ENCODE peak calls at places on chromosomes 7 and 10, in nine cellular contexts. N, F, I, T, C, P, Q, V and W are unnamed samples.

GRCh38 chr10:31467791-31468535 is 148.9 kb downstream of the ZEB1 start:
- DNase-seq in N (no peak), F (peak), I (peak), T (no peak), C (peak), P (peak), Q (no peak), V (no peak), W (peak)

GRCh38 chr10:86657011-86657395 is 2.7 kb downstream of the OPN4 start:
- DNase-seq in N (no peak), F (no peak), I (no peak), T (no peak), C (no peak), P (no peak), Q (no peak), V (no peak), W (no peak)

GRCh38 chr7:72152171-72153131 is 259.7 kb downstream of the CALN1 start:
- DNase-seq in N (no peak), F (no peak), I (no peak), T (no peak), C (peak), P (peak), Q (no peak), V (no peak), W (no peak)

GRCh38 chr10:87798082-87798481 is 19.9 kb downstream of the ATAD1 start:
- DNase-seq in N (no peak), F (no peak), I (no peak), T (no peak), C (no peak), P (no peak), Q (no peak), V (no peak), W (no peak)

GRCh38 chr7:65251851-65252620 is 121.6 kb upstream of the ZNF92 start:
- DNase-seq in N (no peak), F (peak), I (peak), T (no peak), C (peak), P (peak), Q (peak), V (peak), W (peak)

GRCh38 chr10:14327535-14327934 is 3.2 kb downstream of the FRMD4A start:
- DNase-seq in N (no peak), F (no peak), I (peak), T (no peak), C (no peak), P (peak), Q (no peak), V (no peak), W (no peak)

GRCh38 chr10:106107711-106108110 is 1056.8 kb downstream of the SORCS1 start:
- DNase-seq in N (no peak), F (peak), I (no peak), T (no peak), C (no peak), P (no peak), Q (no peak), V (no peak), W (no peak)

GRCh38 chr7:134722786-134723322 is 56.6 kb upstream of the CALD1 start:
- DNase-seq in N (no peak), F (no peak), I (no peak), T (no peak), C (no peak), P (no peak), Q (no peak), V (no peak), W (no peak)

GRCh38 chr10:16384064-16384463 is 52.7 kb upstream of the PTER start:
- DNase-seq in N (no peak), F (peak), I (no peak), T (no peak), C (no peak), P (peak), Q (no peak), V (no peak), W (no peak)

GRCh38 chr10:92239600-92240288 is 51.1 kb downstream of the CPEB3 start:
- DNase-seq in N (no peak), F (peak), I (peak), T (peak), C (peak), P (peak), Q (peak), V (peak), W (no peak)

GRCh38 chr7:151796871-151797270 is 80.0 kb downstream of the PRKAG2 start:
- DNase-seq in N (no peak), F (no peak), I (no peak), T (no peak), C (peak), P (no peak), Q (no peak), V (no peak), W (no peak)

GRCh38 chr7:13839063-13839462 is 150.4 kb downstream of the ETV1 start:
- DNase-seq in N (no peak), F (no peak), I (no peak), T (no peak), C (no peak), P (no peak), Q (no peak), V (no peak), W (no peak)

GRCh38 chr10:51667992-51668689 is 31.3 kb downstream of the CSTF2T start:
- DNase-seq in N (peak), F (no peak), I (peak), T (no peak), C (no peak), P (no peak), Q (no peak), V (no peak), W (no peak)

GRCh38 chr7:139828880-139829653 is at the start of gene TBXAS1:
- DNase-seq in N (no peak), F (no peak), I (no peak), T (no peak), C (peak), P (peak), Q (no peak), V (no peak), W (peak)

GRCh38 chr10:2968401-2968800 is 98.9 kb upstream of the PFKP start:
- DNase-seq in N (peak), F (peak), I (peak), T (no peak), C (no peak), P (no peak), Q (no peak), V (no peak), W (no peak)

GRCh38 chr7:79452495-79453265 is 787 bp downstream of the MAGI2 start:
- DNase-seq in N (no peak), F (peak), I (peak), T (no peak), C (no peak), P (peak), Q (peak), V (no peak), W (peak)

GRCh38 chr10:79360499-79361342 is 13.5 kb downstream of the PPIF start:
- DNase-seq in N (no peak), F (no peak), I (no peak), T (no peak), C (no peak), P (no peak), Q (no peak), V (no peak), W (no peak)

GRCh38 chr10:76456190-76456589 is 1024.8 kb downstream of the LRMDA start:
- DNase-seq in N (no peak), F (peak), I (no peak), T (no peak), C (no peak), P (no peak), Q (no peak), V (no peak), W (no peak)

GRCh38 chr10:126049741-126050140 is 153.4 kb downstream of the FANK1 start:
- DNase-seq in N (peak), F (peak), I (peak), T (no peak), C (no peak), P (peak), Q (no peak), V (no peak), W (no peak)

GRCh38 chr10:123021517-123021916 is 12.7 kb downstream of the ACADSB start:
- DNase-seq in N (no peak), F (peak), I (no peak), T (no peak), C (no peak), P (no peak), Q (no peak), V (no peak), W (no peak)

GRCh38 chr10:98097611-98098010 is 36.8 kb upstream of the R3HCC1L start:
- DNase-seq in N (no peak), F (no peak), I (no peak), T (no peak), C (no peak), P (peak), Q (no peak), V (no peak), W (no peak)

GRCh38 chr7:50656141-50656895 is 91.1 kb upstream of the DDC start:
- DNase-seq in N (no peak), F (peak), I (no peak), T (no peak), C (no peak), P (no peak), Q (no peak), V (no peak), W (no peak)

GRCh38 chr7:34759477-34760125 is 101.6 kb downstream of the NPSR1 start:
- DNase-seq in N (peak), F (peak), I (peak), T (no peak), C (no peak), P (peak), Q (no peak), V (no peak), W (peak)

GRCh38 chr7:130894146-130895005 is 160.4 kb upstream of the KLF14 start:
- DNase-seq in N (no peak), F (peak), I (peak), T (no peak), C (peak), P (peak), Q (no peak), V (no peak), W (peak)

GRCh38 chr10:116827214-116827671 is 22.1 kb upstream of the ENO4 start:
- DNase-seq in N (no peak), F (no peak), I (no peak), T (no peak), C (no peak), P (no peak), Q (no peak), V (no peak), W (no peak)